ENCODE peak calls at places on chromosomes 12 and 14, in four cellular contexts. F, H, Z and E are unnamed samples.

GRCh38 chr14:53285806-53286205 is 132.7 kb upstream of the DDHD1 start:
- DNase-seq in Z (no peak), H (no peak), F (no peak), E (no peak)

GRCh38 chr12:12660201-12660600 is 35.8 kb downstream of the GPR19 start:
- DNase-seq in Z (no peak), H (no peak), F (no peak), E (no peak)

GRCh38 chr14:76844223-76844622 is 18.0 kb downstream of the LRRC74A start:
- DNase-seq in Z (no peak), H (no peak), F (peak), E (no peak)

GRCh38 chr14:81311816-81312215 is 88.3 kb downstream of the STON2 start:
- DNase-seq in Z (no peak), H (no peak), F (no peak), E (no peak)

GRCh38 chr12:58252914-58253313 is 311.5 kb downstream of the ATP23 start:
- DNase-seq in F (no peak), Z (no peak), H (no peak), E (no peak)

GRCh38 chr14:69291891-69292586 is 32.1 kb downstream of the GALNT16 start:
- DNase-seq in F (no peak), Z (peak), H (peak), E (no peak)

GRCh38 chr12:67927815-67928214 is 61.4 kb upstream of the IFNG-AS1 start:
- DNase-seq in F (no peak), H (no peak), Z (no peak), E (no peak)

GRCh38 chr12:26239508-26240328 is 44.3 kb downstream of the SSPN start:
- DNase-seq in F (no peak), H (peak), Z (no peak), E (no peak)

GRCh38 chr14:72524230-72524629 is 369.7 kb downstream of the DPF3 start:
- DNase-seq in Z (no peak), H (no peak), F (no peak), E (no peak)

GRCh38 chr12:23084236-23084995 is 459.4 kb downstream of the ETNK1 start:
- DNase-seq in F (no peak), Z (no peak), H (peak), E (no peak)

GRCh38 chr12:96177013-96177412 is 17.2 kb upstream of the ELK3 start:
- DNase-seq in H (no peak), F (no peak), Z (no peak), E (no peak)

GRCh38 chr14:29858299-29858698 is 69.3 kb downstream of the PRKD1 start:
- DNase-seq in F (no peak), Z (no peak), H (no peak), E (no peak)

GRCh38 chr14:69573841-69574265 is 818 bp downstream of the CCDC177 start:
- DNase-seq in H (no peak), F (peak), Z (peak), E (peak)

GRCh38 chr12:49644620-49644994 is 21.2 kb downstream of the PRPF40B start:
- DNase-seq in Z (peak), H (peak), F (peak), E (peak)

GRCh38 chr12:22743700-22744099 is 118.7 kb downstream of the ETNK1 start:
- DNase-seq in H (peak), Z (no peak), F (no peak), E (no peak)

GRCh38 chr14:69712217-69712565 is 54.8 kb upstream of the SRSF5 start:
- DNase-seq in Z (no peak), H (no peak), F (no peak), E (no peak)

GRCh38 chr14:67487937-67488893 is at the start of gene TMEM229B:
- DNase-seq in F (no peak), Z (no peak), H (peak), E (no peak)

GRCh38 chr14:101928415-101928841 is 35.9 kb upstream of the DYNC1H1 start:
- DNase-seq in H (no peak), Z (no peak), F (no peak), E (no peak)

GRCh38 chr12:87140257-87140656 is 884.1 kb upstream of the MGAT4C start:
- DNase-seq in H (peak), F (no peak), Z (no peak), E (no peak)

GRCh38 chr14:75042040-75042439 is 9.2 kb downstream of the MLH3 start:
- DNase-seq in H (peak), F (no peak), Z (no peak), E (no peak)

GRCh38 chr14:72606879-72607278 is 287.0 kb downstream of the DPF3 start:
- DNase-seq in H (no peak), F (no peak), Z (no peak), E (no peak)

GRCh38 chr14:100545359-100545758 is 41.9 kb downstream of the BEGAIN start:
- DNase-seq in Z (no peak), H (no peak), F (no peak), E (no peak)

GRCh38 chr12:54641089-54641488 is 6.4 kb upstream of the LACRT start:
- DNase-seq in Z (no peak), H (no peak), F (no peak), E (no peak)

GRCh38 chr12:54641554-54641953 is 6.6 kb downstream of the DCD start:
- DNase-seq in H (no peak), F (no peak), Z (no peak), E (no peak)
- H2BK15ac ChIP-seq in H (no peak), F (no peak), Z (no peak), E (no peak)

GRCh38 chr14:86015916-86016315 is 486.0 kb downstream of the FLRT2 start:
- DNase-seq in F (no peak), Z (no peak), H (peak), E (no peak)
- H3K9ac ChIP-seq in F (no peak), Z (no peak), H (no peak), E (no peak)

DNA sequence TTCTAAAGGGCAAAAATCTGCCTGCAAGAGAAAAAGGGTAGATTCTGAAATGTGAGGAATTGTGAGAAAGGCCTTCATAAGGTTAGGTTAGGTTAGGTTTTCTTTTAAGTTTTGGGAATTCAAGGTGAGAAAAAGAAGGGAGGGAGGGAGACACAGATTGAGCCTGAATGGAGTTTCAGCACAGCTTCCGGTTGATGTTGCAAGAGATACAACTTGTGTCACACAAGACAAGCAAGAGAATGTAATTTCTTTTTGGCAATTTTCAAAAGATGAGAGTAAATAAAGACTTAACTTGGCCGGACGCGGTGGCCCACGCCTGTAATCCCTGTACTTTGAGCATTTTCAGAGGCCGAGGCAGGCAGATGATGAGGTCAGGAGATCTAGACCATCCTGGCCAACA is 63.8 kb downstream of the CPSF2 start:
- DNase-seq in H (no peak), F (no peak), Z (no peak), E (no peak)
- H2BK12ac ChIP-seq in H (no peak), F (no peak), Z (no peak), E (no peak)

GRCh38 chr12:8904665-8905064 is 9.6 kb upstream of the PHC1 start:
- DNase-seq in Z (no peak), F (no peak), H (no peak), E (no peak)
- H2BK15ac ChIP-seq in Z (no peak), F (no peak), H (no peak), E (no peak)

GRCh38 chr12:1574863-1575254 is 19.5 kb downstream of the FBXL14 start:
- DNase-seq in F (no peak), H (no peak), Z (no peak), E (no peak)

GRCh38 chr12:1573960-1574862 is 20.2 kb downstream of the FBXL14 start:
- DNase-seq in Z (no peak), F (no peak), H (no peak), E (no peak)

GRCh38 chr12:1575287-1575798 is 19.0 kb downstream of the FBXL14 start:
- DNase-seq in F (no peak), Z (no peak), H (peak), E (no peak)

GRCh38 chr12:1576410-1577240 is 17.8 kb downstream of the FBXL14 start:
- DNase-seq in H (peak), F (no peak), Z (no peak), E (no peak)

GRCh38 chr12:1575799-1576401 is 18.5 kb downstream of the FBXL14 start:
- DNase-seq in F (no peak), Z (no peak), H (peak), E (no peak)
- H3K9ac ChIP-seq in F (no peak), Z (no peak), H (peak), E (no peak)